ENCODE peak calls at places on chromosome 11, in six cellular contexts. E is neuronal stem cell, U is mesenchymal stem cell, F is H9, H is IMR-90, X is H1. Z is an unnamed sample.
A peak's percentile ranks its signal among the peaks of the same experiment; 100 is the strongest.

GRCh38 chr11:134755535-134755934 is 343.5 kb upstream of the B3GAT1 start:
- DNase-seq in U (no peak), H (no peak), X (no peak), E (no peak), F (no peak), Z (no peak)

GRCh38 chr11:14242733-14243132 is 116.2 kb downstream of the RRAS2 start:
- DNase-seq in U (no peak), H (no peak), F (no peak), X (no peak), E (no peak), Z (no peak)

GRCh38 chr11:105000797-105001196 is 22.2 kb downstream of the CASP5 start:
- DNase-seq in X (peak; percentile 76), E (no peak), F (peak; percentile 66), H (no peak), U (no peak), Z (peak; percentile 17)

GRCh38 chr11:97905101-97905500 is 1115.6 kb upstream of the CNTN5 start:
- DNase-seq in F (no peak), X (no peak), H (no peak), E (no peak), U (no peak), Z (no peak)

GRCh38 chr11:34356576-34356917 is 1.3 kb downstream of the ABTB2 start:
- DNase-seq in H (peak; percentile 33), X (no peak), U (no peak), E (no peak), F (peak; percentile 61), Z (peak; percentile 18)

GRCh38 chr11:28049338-28050216 is 58.4 kb downstream of the KIF18A start:
- DNase-seq in F (no peak), H (peak; percentile 54), U (peak; percentile 71), E (no peak), X (no peak), Z (no peak)

GRCh38 chr11:38182126-38182907 is 1584.3 kb upstream of the RAG2 start:
- DNase-seq in X (no peak), U (peak; percentile 17), E (no peak), F (no peak), H (no peak), Z (no peak)

GRCh38 chr11:125201525-125202121 is 37.1 kb downstream of the PKNOX2 start:
- DNase-seq in F (no peak), X (no peak), E (peak; percentile 52), H (peak; percentile 7), U (no peak), Z (no peak)

GRCh38 chr11:114315749-114316368 is 19.7 kb downstream of the NNMT start:
- DNase-seq in X (no peak), U (peak; percentile 79), E (no peak), F (no peak), H (no peak), Z (no peak)

DNA sequence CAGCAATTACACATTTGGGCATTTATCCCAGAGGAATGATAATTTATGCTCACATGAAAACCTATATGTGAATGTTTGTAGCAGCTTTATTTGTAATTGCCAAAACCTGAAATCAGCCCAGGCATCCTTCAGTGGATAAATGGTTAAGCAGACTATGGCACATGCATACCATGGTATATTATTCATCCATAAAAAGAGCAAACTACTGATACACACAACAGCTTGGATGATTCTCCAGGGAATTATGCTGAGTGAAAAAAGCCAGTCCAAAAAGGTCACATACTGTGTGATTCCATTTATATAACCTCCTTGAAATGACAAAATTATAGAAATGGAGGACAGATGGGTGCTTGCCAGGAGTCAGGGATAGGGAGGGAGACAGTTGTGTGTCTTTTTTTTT is 86.7 kb downstream of the ALX4 start:
- DNase-seq in U (peak; percentile 17), F (no peak), H (peak; percentile 67), X (no peak), E (no peak), Z (no peak)
- H4K91ac ChIP-seq in U (no peak overlapping the region), F (no peak overlapping the region), H (no peak overlapping the region), X (no peak overlapping the region), E (no peak overlapping the region), Z (no peak overlapping the region)

DNA sequence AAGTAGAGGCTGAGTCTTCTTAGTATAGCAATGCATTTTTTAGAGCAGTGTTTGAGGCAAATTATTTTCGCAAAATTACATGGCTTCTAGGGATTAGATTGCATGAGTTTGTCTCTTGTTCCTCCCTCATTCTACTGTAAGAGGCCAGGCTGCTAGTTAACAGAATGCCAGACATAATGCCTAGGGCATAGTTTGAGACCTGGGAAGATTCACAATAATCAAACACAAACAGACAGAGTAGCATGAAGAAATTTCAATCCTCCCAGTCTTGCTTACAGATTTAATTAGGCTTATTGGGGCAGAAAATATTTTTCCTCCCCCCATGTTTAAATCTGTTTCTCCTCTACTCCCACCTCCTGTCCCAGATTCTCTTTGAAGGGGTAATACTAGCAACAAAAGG is 48.3 kb downstream of the ARHGEF12 start:
- DNase-seq in X (no peak), U (no peak), H (no peak), E (no peak), F (no peak), Z (no peak)
- H4K91ac ChIP-seq in X (no peak overlapping the region), U (no peak overlapping the region), H (no peak overlapping the region), E (no peak overlapping the region), F (no peak overlapping the region), Z (no peak overlapping the region)

GRCh38 chr11:133508448-133508847 is 23.9 kb downstream of the OPCML start:
- DNase-seq in U (no peak), H (no peak), X (peak; percentile 29), E (no peak), F (peak; percentile 29), Z (no peak)
- H4K91ac ChIP-seq in U (no peak overlapping the region), H (no peak overlapping the region), X (no peak overlapping the region), E (no peak overlapping the region), F (no peak overlapping the region), Z (no peak overlapping the region)

DNA sequence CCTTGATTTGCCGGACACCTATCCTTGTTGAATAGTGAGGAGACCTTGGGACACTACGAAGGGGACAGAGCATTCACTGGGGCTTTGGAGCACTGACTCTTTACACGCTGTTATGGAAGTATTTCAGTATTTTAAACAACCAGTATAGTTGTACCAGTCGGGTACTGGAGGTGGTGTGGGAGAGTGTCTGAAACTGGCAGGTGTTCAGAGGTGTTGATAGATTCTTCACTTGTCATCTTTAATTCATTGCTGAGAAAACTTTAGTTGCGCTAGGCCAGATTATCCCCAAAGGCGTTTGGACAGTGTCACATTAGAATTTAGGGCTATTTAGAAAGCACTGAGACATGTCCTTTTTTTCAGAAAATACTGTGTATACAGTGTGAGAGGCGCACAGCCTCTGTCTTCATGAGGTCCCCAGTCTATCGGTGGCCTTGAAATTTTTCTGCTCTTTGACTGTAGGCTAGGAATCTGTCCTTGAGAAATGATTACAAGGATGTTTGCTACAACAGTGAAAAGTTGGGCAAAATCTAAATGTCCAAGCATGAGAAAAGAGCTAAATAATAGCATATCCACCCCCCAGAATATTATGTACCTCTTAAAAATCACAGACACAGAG is 69.7 kb downstream of the TEAD1 start:
- DNase-seq in X (no peak), U (no peak), H (no peak), E (no peak), F (no peak), Z (no peak)
- H4K91ac ChIP-seq in X (no peak overlapping the region), U (no peak overlapping the region), H (no peak overlapping the region), E (no peak overlapping the region), F (no peak overlapping the region), Z (no peak overlapping the region)